ENCODE peak calls at places on chromosomes 11 and 22, in seven cellular contexts. V is Ammon's horn; O is stimulated activated CD8-positive, alpha-beta memory T cell treated with anti-CD3 and anti-CD28 coated beads, Interleukin-15, amount 100 ng/mL, for 48 hours; L is stimulated activated CD4-positive, alpha-beta T cell treated with anti-CD3 and anti-CD28 coated beads, Interleukin-12 subunit alpha, Interleukin-12 subunit beta, amount 100 ng/mL, for 48 hours; X is pulmonary artery endothelial cell; C is effector memory CD8-positive, alpha-beta T cell; E is cerebellum. P is an unnamed sample.

GRCh38 chr11:6607190-6607635 is 3.6 kb downstream of the ILK start:
- DNase-seq in V (no peak), O (no peak), L (no peak), X (no peak), C (no peak), E (no peak), P (no peak)

GRCh38 chr11:30312243-30312642 is 10.7 kb upstream of the ARL14EP start:
- DNase-seq in V (no peak), O (no peak), L (no peak), X (no peak), C (no peak), E (no peak), P (no peak)

GRCh38 chr11:120001161-120002135 is 136.5 kb downstream of the TRIM29 start:
- DNase-seq in V (peak), O (no peak), L (no peak), X (no peak), C (no peak), E (no peak), P (no peak)

GRCh38 chr11:14373941-14374646 is 15.1 kb upstream of the RRAS2 start:
- DNase-seq in V (no peak), O (no peak), L (no peak), X (no peak), C (no peak), E (peak), P (no peak)

GRCh38 chr11:115425243-115425642 is 79.0 kb downstream of the CADM1 start:
- DNase-seq in V (peak), O (no peak), L (no peak), X (no peak), C (no peak), E (no peak), P (no peak)

GRCh38 chr11:22797081-22797480 is 32.5 kb downstream of the SVIP start:
- DNase-seq in V (peak), O (no peak), L (no peak), X (no peak), C (no peak), E (no peak), P (no peak)

GRCh38 chr11:115423728-115424459 is 80.3 kb downstream of the CADM1 start:
- DNase-seq in V (no peak), O (no peak), L (no peak), X (no peak), C (no peak), E (no peak), P (no peak)

GRCh38 chr11:27215471-27216267 is 147.3 kb downstream of the CCDC34 start:
- DNase-seq in V (no peak), O (no peak), L (no peak), X (peak), C (no peak), E (no peak), P (no peak)

GRCh38 chr11:33734441-33735165 is 1.6 kb downstream of the CD59 start:
- DNase-seq in V (peak), O (no peak), L (no peak), X (no peak), C (no peak), E (no peak), P (no peak)

GRCh38 chr11:104891135-104891534 is 7.1 kb downstream of the CASP12 start:
- DNase-seq in V (no peak), O (no peak), L (no peak), X (no peak), C (no peak), E (no peak), P (no peak)

GRCh38 chr22:23066200-23067022 is 3.9 kb upstream of the GNAZ start:
- DNase-seq in V (no peak), O (no peak), L (no peak), X (no peak), C (no peak), E (no peak), P (no peak)

GRCh38 chr11:125315088-125315740 is 150.7 kb downstream of the PKNOX2 start:
- DNase-seq in V (no peak), O (no peak), L (no peak), X (no peak), C (no peak), E (peak), P (no peak)

GRCh38 chr11:15745266-15745665 is 611.1 kb downstream of the SOX6 start:
- DNase-seq in V (no peak), O (no peak), L (no peak), X (no peak), C (no peak), E (no peak), P (no peak)

GRCh38 chr11:74647404-74647803 is 55.0 kb downstream of the POLD3 start:
- DNase-seq in V (no peak), O (no peak), L (no peak), X (no peak), C (no peak), E (no peak), P (no peak)

GRCh38 chr11:93814966-93815633 is 31.0 kb downstream of the MED17 start:
- DNase-seq in V (no peak), O (no peak), L (no peak), X (no peak), C (no peak), E (no peak), P (no peak)

GRCh38 chr22:24965822-24966626 is 13.5 kb downstream of the KIAA1671 start:
- DNase-seq in V (no peak), O (no peak), L (no peak), X (no peak), C (no peak), E (no peak), P (no peak)

GRCh38 chr11:46446343-46446751 is 54.8 kb upstream of the CHRM4 start:
- DNase-seq in V (peak), O (no peak), L (no peak), X (no peak), C (no peak), E (no peak), P (no peak)

GRCh38 chr11:30489513-30489912 is 96.6 kb downstream of the MPPED2 start:
- DNase-seq in V (no peak), O (no peak), L (no peak), X (no peak), C (no peak), E (no peak), P (no peak)

GRCh38 chr11:100525197-100525596 is 161.9 kb upstream of the ARHGAP42 start:
- DNase-seq in V (no peak), O (no peak), L (no peak), X (no peak), C (no peak), E (no peak), P (no peak)

GRCh38 chr22:20459152-20459542 is 21.5 kb upstream of the SCARF2 start:
- DNase-seq in V (no peak), O (no peak), L (no peak), X (no peak), C (no peak), E (no peak), P (no peak)

GRCh38 chr22:25970348-25970995 is 198.8 kb upstream of the SEZ6L start:
- DNase-seq in V (peak), O (no peak), L (no peak), X (no peak), C (no peak), E (peak), P (no peak)

GRCh38 chr22:50473088-50473487 is 1.7 kb downstream of the SBF1 start:
- DNase-seq in V (no peak), O (peak), L (no peak), X (no peak), C (peak), E (no peak), P (peak)

GRCh38 chr11:105790841-105791240 is 181.0 kb downstream of the GRIA4 start:
- DNase-seq in V (no peak), O (no peak), L (no peak), X (no peak), C (no peak), E (peak), P (no peak)

GRCh38 chr11:2968501-2968900 is 23.6 kb downstream of the NAP1L4 start:
- DNase-seq in V (no peak), O (no peak), L (no peak), X (no peak), C (no peak), E (no peak), P (no peak)

GRCh38 chr11:73271936-73272679 is at the start of gene P2RY6:
- DNase-seq in V (peak), O (no peak), L (no peak), X (no peak), C (no peak), E (no peak), P (peak)

GRCh38 chr11:121194731-121195596 is 93.9 kb downstream of the TECTA start:
- DNase-seq in V (peak), O (peak), L (no peak), X (peak), C (peak), E (peak), P (peak)

GRCh38 chr11:67494371-67495233 is 10.6 kb downstream of the PITPNM1 start:
- DNase-seq in V (no peak), O (no peak), L (no peak), X (no peak), C (no peak), E (no peak), P (no peak)

GRCh38 chr22:38222797-38223119 is 21.0 kb downstream of the MAFF start:
- DNase-seq in V (no peak), O (no peak), L (no peak), X (no peak), C (no peak), E (no peak), P (no peak)

GRCh38 chr11:65288706-65289536 is 25.7 kb upstream of the CDC42EP2 start:
- DNase-seq in V (peak), O (no peak), L (no peak), X (no peak), C (no peak), E (peak), P (no peak)

GRCh38 chr11:66045177-66045639 is 3.8 kb downstream of the GAL3ST3 start:
- DNase-seq in V (peak), O (peak), L (peak), X (peak), C (peak), E (peak), P (peak)

GRCh38 chr22:39292561-39293074 is 26.8 kb downstream of the RPL3 start:
- DNase-seq in V (peak), O (no peak), L (no peak), X (peak), C (no peak), E (no peak), P (peak)

GRCh38 chr11:38460901-38461300 is 1862.9 kb upstream of the RAG2 start:
- DNase-seq in V (no peak), O (no peak), L (no peak), X (no peak), C (no peak), E (peak), P (no peak)